ENCODE peak calls at places on chromosomes 1 and 21, in seven cellular contexts. E is ovary, I is A549, D is mammary epithelial cell, H is GM23338, O is AG04450, V is breast epithelium. Q is an unnamed sample.

GRCh38 chr1:45012639-45013278 is 705 bp downstream of the UROD start:
- DNase-seq in E (peak; percentile 79), I (no peak), D (peak; percentile 71), H (peak; percentile 71), O (peak; percentile 21), V (peak; percentile 73), Q (no peak)

GRCh38 chr1:222887127-222887461 is 72.3 kb downstream of the DISP1 start:
- DNase-seq in E (no peak), I (no peak), D (no peak), H (no peak), O (no peak), V (no peak), Q (no peak)

GRCh38 chr1:60842294-60842693 is 240.1 kb upstream of the NFIA start:
- DNase-seq in E (no peak), I (no peak), D (no peak), H (no peak), O (no peak), V (no peak), Q (no peak)

GRCh38 chr1:182335771-182336170 is 55.8 kb downstream of the GLUL start:
- DNase-seq in E (no peak), I (no peak), D (no peak), H (no peak), O (no peak), V (no peak), Q (no peak)

GRCh38 chr1:24149854-24150227 is 6.9 kb upstream of the IL22RA1 start:
- DNase-seq in E (no peak), I (peak; percentile 56), D (peak; percentile 88), H (no peak), O (no peak), V (no peak), Q (peak; percentile 69)

GRCh38 chr1:18049228-18049627 is 58.4 kb upstream of the IGSF21 start:
- DNase-seq in E (no peak), I (no peak), D (no peak), H (no peak), O (no peak), V (no peak), Q (no peak)

GRCh38 chr1:231153726-231154125 is 8.1 kb upstream of the TRIM67 start:
- DNase-seq in E (no peak), I (no peak), D (no peak), H (no peak), O (no peak), V (no peak), Q (no peak)

GRCh38 chr1:35532497-35533226 is 24.5 kb downstream of the KIAA0319L start:
- DNase-seq in E (no peak), I (no peak), D (no peak), H (no peak), O (no peak), V (no peak), Q (no peak)

GRCh38 chr1:74508449-74508848 is 4.0 kb downstream of the LRRC53 start:
- DNase-seq in E (no peak), I (no peak), D (no peak), H (peak; percentile 41), O (no peak), V (no peak), Q (no peak)

GRCh38 chr1:211825990-211826389 is 4.6 kb downstream of the LPGAT1 start:
- DNase-seq in E (no peak), I (no peak), D (peak; percentile 17), H (no peak), O (peak; percentile 30), V (no peak), Q (no peak)

GRCh38 chr1:204442376-204443259 is 31.0 kb upstream of the PPP1R15B start:
- DNase-seq in E (no peak), I (no peak), D (no peak), H (no peak), O (no peak), V (no peak), Q (no peak)

GRCh38 chr1:222629921-222630535 is 12.1 kb downstream of the MIA3 start:
- DNase-seq in E (no peak), I (no peak), D (no peak), H (no peak), O (no peak), V (no peak), Q (no peak)

GRCh38 chr21:15592271-15592860 is 137.4 kb upstream of the USP25 start:
- DNase-seq in E (no peak), I (peak; percentile 55), D (peak; percentile 35), H (peak; percentile 35), O (peak; percentile 21), V (no peak), Q (no peak)

GRCh38 chr1:93958351-93959101 is 49.3 kb upstream of the GCLM start:
- DNase-seq in E (no peak), I (no peak), D (no peak), H (no peak), O (no peak), V (no peak), Q (no peak)

GRCh38 chr1:23422313-23422877 is 2.2 kb downstream of the TCEA3 start:
- DNase-seq in E (peak; percentile 77), I (no peak), D (peak; percentile 31), H (no peak), O (peak; percentile 43), V (peak; percentile 61), Q (no peak)

GRCh38 chr1:89965203-89965900 is 29.6 kb upstream of the ZNF326 start:
- DNase-seq in E (no peak), I (no peak), D (no peak), H (no peak), O (no peak), V (no peak), Q (no peak)

GRCh38 chr1:221887091-221887746 is 145.3 kb upstream of the DUSP10 start:
- DNase-seq in E (no peak), I (peak; percentile 83), D (peak; percentile 100), H (no peak), O (peak; percentile 29), V (peak; percentile 80), Q (peak; percentile 97)

GRCh38 chr1:47849611-47850261 is 147.4 kb downstream of the TRABD2B start:
- DNase-seq in E (no peak), I (no peak), D (no peak), H (no peak), O (no peak), V (peak; percentile 25), Q (no peak)

GRCh38 chr1:81237531-81238528 is 562.9 kb upstream of the ADGRL2 start:
- DNase-seq in E (no peak), I (no peak), D (peak; percentile 29), H (no peak), O (no peak), V (no peak), Q (no peak)

GRCh38 chr1:188670837-188671236 is 1806.8 kb downstream of the BRINP3 start:
- DNase-seq in E (no peak), I (peak; percentile 53), D (peak; percentile 85), H (no peak), O (no peak), V (no peak), Q (peak; percentile 66)

GRCh38 chr21:45433911-45434644 is 29.1 kb downstream of the COL18A1 start:
- DNase-seq in E (no peak), I (no peak), D (no peak), H (no peak), O (no peak), V (no peak), Q (no peak)
- H3K27ac ChIP-seq in E (peak overlapping the region; percentile 80), I (peak overlapping the region; percentile 60), D (no peak overlapping the region), H (peak overlapping the region; percentile 66), O (no peak overlapping the region), V (no peak overlapping the region), Q (no peak overlapping the region)

GRCh38 chr1:155128469-155128754 is 736 bp downstream of the EFNA1 start:
- DNase-seq in E (no peak), I (no peak), D (peak; percentile 39), H (no peak), O (no peak), V (no peak), Q (no peak)

GRCh38 chr1:155128755-155129473 is 1.2 kb downstream of the EFNA1 start:
- DNase-seq in E (no peak), I (peak; percentile 42), D (peak; percentile 60), H (peak; percentile 65), O (no peak), V (no peak), Q (no peak)

GRCh38 chr1:155126494-155127104 is 1.1 kb upstream of the EFNA1 start:
- DNase-seq in E (no peak), I (peak; percentile 74), D (no peak), H (peak; percentile 83), O (no peak), V (peak; percentile 76), Q (no peak)

GRCh38 chr1:155127105-155127671 is 488 bp upstream of the EFNA1 start:
- DNase-seq in E (peak; percentile 23), I (peak; percentile 92), D (peak; percentile 92), H (peak; percentile 80), O (no peak), V (peak; percentile 87), Q (peak; percentile 88)

DNA sequence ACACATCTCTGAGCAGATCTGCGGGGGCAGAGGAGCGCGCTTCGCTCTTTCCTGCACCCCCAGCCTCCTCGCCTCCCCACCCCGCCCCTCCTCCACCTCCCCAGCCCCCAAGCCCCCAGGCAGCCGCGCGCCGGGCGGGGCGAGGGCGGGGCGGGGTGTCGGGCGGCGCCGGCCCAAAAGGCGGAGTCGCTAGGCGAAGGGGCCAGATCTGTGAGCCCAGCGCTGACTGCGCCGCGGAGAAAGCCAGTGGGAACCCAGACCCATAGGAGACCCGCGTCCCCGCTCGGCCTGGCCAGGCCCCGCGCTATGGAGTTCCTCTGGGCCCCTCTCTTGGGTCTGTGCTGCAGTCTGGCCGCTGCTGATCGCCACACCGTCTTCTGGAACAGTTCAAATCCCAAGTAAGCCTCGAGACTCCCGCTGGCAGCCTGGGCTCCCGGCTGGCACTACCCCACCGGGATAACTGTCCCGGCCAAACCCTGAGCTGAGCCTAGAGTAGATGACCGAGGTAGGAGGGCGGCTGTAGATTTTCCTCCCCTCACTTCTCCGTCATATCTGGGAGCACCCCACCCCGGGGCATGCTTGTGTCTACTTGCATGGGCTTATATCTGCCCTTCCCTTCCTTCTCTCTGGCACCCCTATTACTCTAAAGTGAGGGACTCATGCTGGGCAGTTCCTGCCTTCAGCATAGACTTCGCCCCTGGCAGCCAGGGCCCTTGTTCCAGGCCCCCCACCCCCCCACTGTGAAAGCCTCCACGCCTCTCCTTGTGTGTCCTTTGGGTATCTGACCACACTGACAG is at the start of gene EFNA1:
- DNase-seq in E (peak; percentile 44), I (peak; percentile 59), D (peak; percentile 73), H (peak; percentile 64), O (no peak), V (peak; percentile 80), Q (no peak)
- H3K27ac ChIP-seq in E (no peak within 1 kb of the TSS), I (peak within 1 kb of the TSS; percentile 90), D (peak within 1 kb of the TSS; percentile 92), H (no peak within 1 kb of the TSS), O (no peak within 1 kb of the TSS), V (peak within 1 kb of the TSS; percentile 97), Q (peak within 1 kb of the TSS; percentile 99)

GRCh38 chr1:234402939-234403338 is 29.7 kb downstream of the COA6 start:
- DNase-seq in E (no peak), I (no peak), D (no peak), H (no peak), O (no peak), V (no peak), Q (no peak)
- H3K27ac ChIP-seq in E (no peak overlapping the region), I (no peak overlapping the region), D (no peak overlapping the region), H (no peak overlapping the region), O (no peak overlapping the region), V (no peak overlapping the region), Q (no peak overlapping the region)

GRCh38 chr1:7317888-7318287 is 453.2 kb upstream of the VAMP3 start:
- DNase-seq in E (no peak), I (no peak), D (no peak), H (no peak), O (no peak), V (no peak), Q (no peak)

GRCh38 chr1:7315946-7316345 is 455.1 kb upstream of the VAMP3 start:
- DNase-seq in E (no peak), I (no peak), D (no peak), H (no peak), O (no peak), V (no peak), Q (no peak)

GRCh38 chr1:7315316-7315715 is 455.8 kb upstream of the VAMP3 start:
- DNase-seq in E (no peak), I (no peak), D (no peak), H (no peak), O (no peak), V (no peak), Q (no peak)

GRCh38 chr1:7313081-7313546 is 458.0 kb upstream of the VAMP3 start:
- DNase-seq in E (no peak), I (no peak), D (peak; percentile 43), H (no peak), O (no peak), V (no peak), Q (no peak)
- H3K27ac ChIP-seq in E (no peak overlapping the region), I (peak overlapping the region; percentile 65), D (no peak overlapping the region), H (no peak overlapping the region), O (peak overlapping the region; percentile 31), V (no peak overlapping the region), Q (no peak overlapping the region)

Q was measured in epithelial cell of prostate.